ENCODE peak calls at places on chromosomes 11 and 22, in four cellular contexts. One of them, this sample, is unnamed.

GRCh38 chr22:31278643-31279326 is 13.5 kb downstream of the PIK3IP1 start:
- DNase-seq in PC-3: no peak
- DNase-seq in H9: no peak
- DNase-seq in neural progenitor cell: no peak
- DNase-seq in this sample: no peak

GRCh38 chr11:88292156-88292844 is 45.2 kb downstream of the CTSC start:
- DNase-seq in neural progenitor cell: no peak
- DNase-seq in PC-3: peak; percentile 85
- DNase-seq in H9: no peak
- DNase-seq in this sample: peak; percentile 18

GRCh38 chr22:17576475-17576874 is 13.2 kb downstream of the SLC25A18 start:
- DNase-seq in H9: peak; percentile 55
- DNase-seq in PC-3: peak; percentile 87
- DNase-seq in neural progenitor cell: no peak
- DNase-seq in this sample: peak; percentile 99

GRCh38 chr22:46661221-46661851 is 41.1 kb downstream of the GRAMD4 start:
- DNase-seq in neural progenitor cell: no peak
- DNase-seq in H9: no peak
- DNase-seq in PC-3: peak; percentile 85
- DNase-seq in this sample: peak; percentile 62

GRCh38 chr11:69831985-69832384 is 12.8 kb upstream of the FGF3 start:
- DNase-seq in H9: no peak
- DNase-seq in PC-3: no peak
- DNase-seq in neural progenitor cell: no peak
- DNase-seq in this sample: no peak

GRCh38 chr22:30829901-30830550 is 135.4 kb downstream of the OSBP2 start:
- DNase-seq in PC-3: peak; percentile 97
- DNase-seq in H9: no peak
- DNase-seq in neural progenitor cell: no peak
- DNase-seq in this sample: peak; percentile 92

GRCh38 chr11:81674211-81674610 is 1059.5 kb downstream of the FAM181B start:
- DNase-seq in PC-3: no peak
- DNase-seq in neural progenitor cell: no peak
- DNase-seq in H9: no peak
- DNase-seq in this sample: no peak

GRCh38 chr22:22246706-22247105 is 2.1 kb downstream of the VPREB1 start:
- DNase-seq in PC-3: no peak
- DNase-seq in neural progenitor cell: no peak
- DNase-seq in H9: no peak
- DNase-seq in this sample: no peak

GRCh38 chr22:46501701-46502100 is 35.7 kb downstream of the CELSR1 start:
- DNase-seq in PC-3: peak; percentile 75
- DNase-seq in neural progenitor cell: no peak
- DNase-seq in H9: no peak
- DNase-seq in this sample: peak; percentile 9

GRCh38 chr22:28883917-28884753 is 763 bp downstream of the ZNRF3 start:
- DNase-seq in PC-3: peak; percentile 32
- DNase-seq in H9: peak; percentile 66
- DNase-seq in neural progenitor cell: peak; percentile 74
- DNase-seq in this sample: peak; percentile 33

GRCh38 chr22:49790912-49791311 is 36.8 kb downstream of the BRD1 start:
- DNase-seq in PC-3: no peak
- DNase-seq in neural progenitor cell: no peak
- DNase-seq in H9: no peak
- DNase-seq in this sample: no peak
- H3K79me2 ChIP-seq in PC-3: peaks cover 27% of the 10 kb centered on the region
- H3K79me2 ChIP-seq in neural progenitor cell: peaks cover 97% of the 10 kb centered on the region
- H3K79me2 ChIP-seq in H9: peaks cover 6% of the 10 kb centered on the region
- H3K79me2 ChIP-seq in this sample: peaks cover 61% of the 10 kb centered on the region

DNA sequence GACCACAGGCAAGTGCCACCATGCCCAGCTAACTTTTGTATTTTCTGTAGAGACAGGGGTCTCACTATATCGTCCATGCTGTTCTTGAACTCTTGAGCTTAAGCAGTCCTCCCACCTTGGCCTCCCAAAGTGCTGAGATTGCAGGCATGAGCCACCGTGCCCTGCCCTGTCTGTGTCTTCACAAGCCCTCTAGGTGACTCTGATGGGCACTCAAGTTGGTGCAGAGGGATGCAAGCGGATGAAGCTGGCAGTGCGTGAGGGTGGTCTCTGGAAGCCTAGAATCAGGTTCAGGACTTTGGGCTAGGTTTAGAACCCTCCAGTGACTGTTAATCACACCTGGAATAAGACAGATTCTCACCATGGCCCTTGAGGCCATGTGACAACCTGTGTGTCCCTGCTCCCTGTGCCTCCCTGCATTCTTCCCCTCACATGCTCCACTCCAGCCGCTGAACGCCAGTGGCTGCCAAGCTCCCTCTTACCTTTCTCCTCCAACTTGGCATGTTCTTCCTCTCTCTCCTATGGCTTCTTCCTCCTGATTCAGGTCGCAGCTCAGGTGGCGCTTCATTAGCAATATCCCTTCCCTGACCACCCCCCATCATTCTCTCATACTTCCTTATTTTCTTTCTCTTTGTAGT is 242.3 kb upstream of the TBCEL start:
- DNase-seq in PC-3: no peak
- DNase-seq in neural progenitor cell: no peak
- DNase-seq in H9: no peak
- DNase-seq in this sample: no peak
- H3K9me3 ChIP-seq in PC-3: no peaks in the 10 kb centered on the region
- H3K9me3 ChIP-seq in neural progenitor cell: no peaks in the 10 kb centered on the region
- H3K9me3 ChIP-seq in H9: no peaks in the 10 kb centered on the region
- H3K9me3 ChIP-seq in this sample: no peaks in the 10 kb centered on the region

GRCh38 chr11:128734439-128735224 is 40.8 kb downstream of the FLI1 start:
- DNase-seq in H9: no peak
- DNase-seq in neural progenitor cell: no peak
- DNase-seq in PC-3: no peak
- DNase-seq in this sample: no peak

GRCh38 chr11:128733440-128734115 is 39.7 kb downstream of the FLI1 start:
- DNase-seq in neural progenitor cell: peak; percentile 81
- DNase-seq in PC-3: no peak
- DNase-seq in H9: peak; percentile 87
- DNase-seq in this sample: peak; percentile 64

GRCh38 chr11:128738942-128739341 is 45.1 kb downstream of the FLI1 start:
- DNase-seq in H9: no peak
- DNase-seq in neural progenitor cell: no peak
- DNase-seq in PC-3: no peak
- DNase-seq in this sample: no peak

GRCh38 chr11:128737704-128738103 is 43.8 kb downstream of the FLI1 start:
- DNase-seq in H9: no peak
- DNase-seq in neural progenitor cell: no peak
- DNase-seq in PC-3: no peak
- DNase-seq in this sample: no peak

GRCh38 chr11:128735935-128736610 is 42.2 kb downstream of the FLI1 start:
- DNase-seq in PC-3: no peak
- DNase-seq in neural progenitor cell: no peak
- DNase-seq in H9: no peak
- DNase-seq in this sample: no peak
- H3K9ac ChIP-seq in PC-3: no peak overlapping the region
- H3K9ac ChIP-seq in neural progenitor cell: no peak overlapping the region
- H3K9ac ChIP-seq in H9: no peak overlapping the region
- H3K9ac ChIP-seq in this sample: no peak overlapping the region

DNA sequence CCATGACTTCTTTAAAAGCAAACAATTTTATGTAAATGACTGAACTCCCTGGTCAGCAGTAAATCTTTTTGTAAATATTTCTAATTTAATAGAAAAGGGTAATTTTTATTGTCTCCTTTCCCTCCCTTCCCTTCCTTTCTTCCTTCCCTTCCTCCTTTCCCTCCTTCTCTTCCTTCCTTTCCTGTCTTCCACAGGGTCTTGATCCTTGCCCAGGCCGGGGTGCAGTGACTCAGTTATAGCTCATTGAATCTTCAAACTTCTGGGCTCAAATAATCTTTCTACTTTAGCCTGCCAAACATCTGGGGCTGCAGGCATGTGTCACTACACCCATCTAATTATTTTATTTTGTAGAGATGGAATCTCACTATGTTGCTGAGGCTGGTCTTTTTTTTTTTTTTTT is 21.3 kb downstream of the IPO7 start:
- DNase-seq in neural progenitor cell: no peak
- DNase-seq in PC-3: no peak
- DNase-seq in H9: no peak
- DNase-seq in this sample: no peak
- H3K79me2 ChIP-seq in neural progenitor cell: peaks cover 100% of the 10 kb centered on the region
- H3K79me2 ChIP-seq in PC-3: peaks cover 96% of the 10 kb centered on the region
- H3K79me2 ChIP-seq in H9: peaks cover 10% of the 10 kb centered on the region
- H3K79me2 ChIP-seq in this sample: peaks cover 72% of the 10 kb centered on the region

This sample was measured in fibroblast of lung.